ENCODE peak calls at places on chromosomes 12 and 14, in four cellular contexts. One of them, this sample, is unnamed.

GRCh38 chr12:77120695-77121094 is 55.3 kb upstream of the E2F7 start:
- DNase-seq in activated CD4-positive, alpha-beta T cell treated with anti-CD3 and anti-CD28 coated beads for 24 hours: no peak
- DNase-seq in osteoblast: no peak
- DNase-seq in hepatic stellate cell: no peak
- DNase-seq in this sample: no peak

GRCh38 chr14:22174412-22174811 is 414.6 kb downstream of the DAD1 start:
- DNase-seq in activated CD4-positive, alpha-beta T cell treated with anti-CD3 and anti-CD28 coated beads for 24 hours: no peak
- DNase-seq in osteoblast: no peak
- DNase-seq in hepatic stellate cell: no peak
- DNase-seq in this sample: peak

GRCh38 chr12:108630481-108631207 is 3.0 kb downstream of the SELPLG start:
- DNase-seq in activated CD4-positive, alpha-beta T cell treated with anti-CD3 and anti-CD28 coated beads for 24 hours: no peak
- DNase-seq in osteoblast: peak
- DNase-seq in hepatic stellate cell: peak
- DNase-seq in this sample: no peak

GRCh38 chr12:98373982-98374381 is 141.4 kb upstream of the TMPO start:
- DNase-seq in activated CD4-positive, alpha-beta T cell treated with anti-CD3 and anti-CD28 coated beads for 24 hours: no peak
- DNase-seq in osteoblast: no peak
- DNase-seq in hepatic stellate cell: no peak
- DNase-seq in this sample: peak

GRCh38 chr12:1885605-1886245 is 32.7 kb downstream of the CACNA2D4 start:
- DNase-seq in activated CD4-positive, alpha-beta T cell treated with anti-CD3 and anti-CD28 coated beads for 24 hours: no peak
- DNase-seq in osteoblast: no peak
- DNase-seq in hepatic stellate cell: no peak
- DNase-seq in this sample: peak

GRCh38 chr12:110921262-110921661 is 883 bp upstream of the MYL2 start:
- DNase-seq in activated CD4-positive, alpha-beta T cell treated with anti-CD3 and anti-CD28 coated beads for 24 hours: no peak
- DNase-seq in osteoblast: peak
- DNase-seq in hepatic stellate cell: peak
- DNase-seq in this sample: no peak

GRCh38 chr14:92724516-92725340 is 23.7 kb downstream of the LGMN start:
- DNase-seq in activated CD4-positive, alpha-beta T cell treated with anti-CD3 and anti-CD28 coated beads for 24 hours: no peak
- DNase-seq in osteoblast: no peak
- DNase-seq in hepatic stellate cell: no peak
- DNase-seq in this sample: peak

GRCh38 chr14:33986804-33987203 is 35.9 kb upstream of the EGLN3 start:
- DNase-seq in activated CD4-positive, alpha-beta T cell treated with anti-CD3 and anti-CD28 coated beads for 24 hours: no peak
- DNase-seq in osteoblast: no peak
- DNase-seq in hepatic stellate cell: no peak
- DNase-seq in this sample: no peak

GRCh38 chr12:9906888-9907287 is 25.3 kb downstream of the CLEC2A start:
- DNase-seq in activated CD4-positive, alpha-beta T cell treated with anti-CD3 and anti-CD28 coated beads for 24 hours: no peak
- DNase-seq in osteoblast: no peak
- DNase-seq in hepatic stellate cell: no peak
- DNase-seq in this sample: peak

GRCh38 chr14:61710853-61711817 is 15.8 kb downstream of the HIF1A start:
- DNase-seq in activated CD4-positive, alpha-beta T cell treated with anti-CD3 and anti-CD28 coated beads for 24 hours: no peak
- DNase-seq in osteoblast: no peak
- DNase-seq in hepatic stellate cell: no peak
- DNase-seq in this sample: no peak

GRCh38 chr14:104793703-104793959 is 1.9 kb downstream of the AKT1 start:
- DNase-seq in activated CD4-positive, alpha-beta T cell treated with anti-CD3 and anti-CD28 coated beads for 24 hours: no peak
- DNase-seq in osteoblast: no peak
- DNase-seq in hepatic stellate cell: no peak
- DNase-seq in this sample: no peak

GRCh38 chr12:113461666-113462065 is 10.0 kb downstream of the LHX5 start:
- DNase-seq in activated CD4-positive, alpha-beta T cell treated with anti-CD3 and anti-CD28 coated beads for 24 hours: no peak
- DNase-seq in osteoblast: peak
- DNase-seq in hepatic stellate cell: no peak
- DNase-seq in this sample: peak

GRCh38 chr12:97342130-97342529 is 120.5 kb upstream of the RMST start:
- DNase-seq in activated CD4-positive, alpha-beta T cell treated with anti-CD3 and anti-CD28 coated beads for 24 hours: no peak
- DNase-seq in osteoblast: no peak
- DNase-seq in hepatic stellate cell: no peak
- DNase-seq in this sample: no peak

GRCh38 chr14:51209457-51209856 is 30.6 kb upstream of the TMX1 start:
- DNase-seq in activated CD4-positive, alpha-beta T cell treated with anti-CD3 and anti-CD28 coated beads for 24 hours: no peak
- DNase-seq in osteoblast: no peak
- DNase-seq in hepatic stellate cell: no peak
- DNase-seq in this sample: no peak

GRCh38 chr12:103930787-103931536 is 752 bp downstream of the HSP90B1 start:
- DNase-seq in activated CD4-positive, alpha-beta T cell treated with anti-CD3 and anti-CD28 coated beads for 24 hours: peak
- DNase-seq in osteoblast: peak
- DNase-seq in hepatic stellate cell: peak
- DNase-seq in this sample: peak

GRCh38 chr12:30484658-30485057 is 211.0 kb downstream of the IPO8 start:
- DNase-seq in activated CD4-positive, alpha-beta T cell treated with anti-CD3 and anti-CD28 coated beads for 24 hours: no peak
- DNase-seq in osteoblast: no peak
- DNase-seq in hepatic stellate cell: no peak
- DNase-seq in this sample: no peak

GRCh38 chr14:50232276-50232642 is 881 bp upstream of the SOS2 start:
- DNase-seq in activated CD4-positive, alpha-beta T cell treated with anti-CD3 and anti-CD28 coated beads for 24 hours: no peak
- DNase-seq in osteoblast: peak
- DNase-seq in hepatic stellate cell: no peak
- DNase-seq in this sample: no peak

This sample was measured in small intestine.